ENCODE peak calls at places on chromosomes 6 and 20, in eight cellular contexts. C is choroid plexus epithelial cell; F is effector CD4-positive, alpha-beta T cell; A is ACHN; T is GM13976; B is T-cell; V is activated T-helper 1 cell treated with anti-CD3 and anti-CD28 coated beads, Interleukin-2, amount 50 U/mL, for 16 hours; L is ecto neural progenitor cell. X is an unnamed sample.

GRCh38 chr6:119193707-119194106 is 115.2 kb upstream of the FAM184A start:
- DNase-seq in C (no peak), F (no peak), A (no peak), T (no peak), B (no peak), V (no peak), L (no peak), X (no peak)

GRCh38 chr6:10418862-10419748 is 4.2 kb upstream of the TFAP2A start:
- DNase-seq in C (peak), F (no peak), A (peak), T (peak), B (no peak), V (no peak), L (no peak), X (peak)

GRCh38 chr20:44217342-44218092 is 6.9 kb upstream of the OSER1 start:
- DNase-seq in C (peak), F (peak), A (peak), T (peak), B (peak), V (peak), L (peak), X (no peak)

GRCh38 chr6:152723398-152723797 is 25.7 kb downstream of the MYCT1 start:
- DNase-seq in C (peak), F (no peak), A (no peak), T (no peak), B (no peak), V (no peak), L (no peak), X (no peak)

GRCh38 chr6:82114748-82115147 is 132.8 kb downstream of the IBTK start:
- DNase-seq in C (no peak), F (no peak), A (no peak), T (no peak), B (no peak), V (no peak), L (no peak), X (no peak)

GRCh38 chr20:37314617-37315292 is 25.3 kb downstream of the MANBAL start:
- DNase-seq in C (no peak), F (no peak), A (no peak), T (no peak), B (no peak), V (no peak), L (no peak), X (no peak)

GRCh38 chr6:117444600-117444999 is 18.9 kb upstream of the ROS1 start:
- DNase-seq in C (peak), F (no peak), A (no peak), T (no peak), B (no peak), V (no peak), L (no peak), X (no peak)

GRCh38 chr6:109059591-109060021 is 35.0 kb downstream of the SESN1 start:
- DNase-seq in C (peak), F (no peak), A (peak), T (peak), B (no peak), V (no peak), L (no peak), X (peak)

GRCh38 chr6:30626484-30627366 is at the start of gene ATAT1:
- DNase-seq in C (peak), F (peak), A (peak), T (peak), B (peak), V (peak), L (peak), X (peak)

GRCh38 chr6:127300411-127300810 is 33.7 kb downstream of the RNF146 start:
- DNase-seq in C (peak), F (no peak), A (peak), T (no peak), B (no peak), V (no peak), L (no peak), X (no peak)

GRCh38 chr20:47529840-47530239 is 28.2 kb downstream of the NCOA3 start:
- DNase-seq in C (peak), F (no peak), A (no peak), T (no peak), B (no peak), V (no peak), L (no peak), X (no peak)

GRCh38 chr6:57267586-57268293 is 45.6 kb upstream of the RAB23 start:
- DNase-seq in C (peak), F (peak), A (peak), T (no peak), B (no peak), V (no peak), L (no peak), X (peak)

GRCh38 chr6:20403766-20404640 is 2.3 kb downstream of the E2F3 start:
- DNase-seq in C (peak), F (peak), A (peak), T (no peak), B (peak), V (peak), L (no peak), X (peak)

GRCh38 chr20:52035977-52036376 is 155.6 kb downstream of the ZFP64 start:
- DNase-seq in C (no peak), F (no peak), A (no peak), T (no peak), B (no peak), V (no peak), L (no peak), X (no peak)

GRCh38 chr6:36967757-36968156 is 13.2 kb downstream of the PI16 start:
- DNase-seq in C (no peak), F (no peak), A (no peak), T (no peak), B (no peak), V (no peak), L (no peak), X (no peak)

X was measured in GM13977.